ENCODE peak calls at places on chromosomes 7 and 10, in nine cellular contexts. Z, C, R, P, U, Y, Q, D and X are unnamed samples.

GRCh38 chr10:93876391-93876790 is 17.4 kb upstream of the SLC35G1 start:
- ATAC-seq in U (no peak), Q (no peak), D (no peak), Y (no peak), C (no peak), R (no peak), Z (no peak), P (no peak), X (no peak)

GRCh38 chr7:71746004-71746403 is 614.1 kb downstream of the GALNT17 start:
- ATAC-seq in P (no peak), Y (no peak), U (no peak), Q (no peak), D (no peak), Z (no peak), R (no peak), C (no peak), X (no peak)

GRCh38 chr7:127578036-127578684 is 7.2 kb downstream of the GCC1 start:
- ATAC-seq in U (no peak), Z (no peak), C (peak; percentile 58), R (peak; percentile 76), P (no peak), Q (no peak), D (no peak), Y (no peak), X (no peak)

GRCh38 chr10:70255329-70256299 is 22.4 kb upstream of the PPA1 start:
- ATAC-seq in Y (peak; percentile 68), Z (peak; percentile 52), U (peak; percentile 83), P (peak; percentile 63), D (peak; percentile 57), R (no peak), Q (no peak), C (no peak), X (peak; percentile 48)

GRCh38 chr7:94395141-94396041 is 696 bp downstream of the COL1A2 start:
- ATAC-seq in R (peak; percentile 53), P (no peak), U (peak; percentile 70), Y (peak; percentile 69), Q (peak; percentile 72), Z (peak; percentile 72), D (peak; percentile 70), C (peak; percentile 76), X (peak; percentile 75)

GRCh38 chr10:110923856-110924493 is 4.6 kb downstream of the SHOC2 start:
- ATAC-seq in Q (no peak), P (no peak), Y (no peak), D (no peak), R (no peak), U (no peak), C (no peak), Z (no peak), X (no peak)

GRCh38 chr7:17700138-17700537 is 240.2 kb downstream of the SNX13 start:
- ATAC-seq in C (no peak), R (no peak), Q (no peak), U (no peak), Z (no peak), Y (no peak), D (no peak), P (no peak), X (no peak)

GRCh38 chr7:117041007-117041406 is 87.7 kb downstream of the ST7 start:
- ATAC-seq in D (no peak), U (peak; percentile 93), R (no peak), Z (peak; percentile 75), Y (peak; percentile 70), P (no peak), Q (no peak), C (no peak), X (peak; percentile 95)

GRCh38 chr7:43625453-43625852 is 42.5 kb downstream of the STK17A start:
- ATAC-seq in P (peak; percentile 64), C (peak; percentile 71), Q (no peak), R (peak; percentile 63), Y (peak; percentile 75), Z (peak; percentile 86), U (peak; percentile 70), D (peak; percentile 57), X (peak; percentile 58)

GRCh38 chr7:115241151-115241550 is 319.3 kb downstream of the MDFIC start:
- ATAC-seq in P (no peak), Q (no peak), C (no peak), U (no peak), R (no peak), Y (no peak), D (no peak), Z (no peak), X (no peak)

GRCh38 chr10:62938672-62939071 is 122.5 kb upstream of the EGR2 start:
- ATAC-seq in Q (no peak), D (peak; percentile 33), C (no peak), Z (no peak), U (no peak), R (no peak), P (no peak), Y (no peak), X (no peak)

GRCh38 chr7:8278183-8278582 is 16.2 kb upstream of the ICA1 start:
- ATAC-seq in D (no peak), P (no peak), U (no peak), Z (no peak), C (no peak), Q (no peak), R (no peak), Y (no peak), X (no peak)